ENCODE peak calls at places on chromosomes 5 and 9, in five cellular contexts. One of them, this sample, is unnamed.

GRCh38 chr5:1028481-1029269 is 20.1 kb downstream of the NKD2 start:
- DNase-seq in OCI-LY7: no peak
- DNase-seq in NCI-H1417 treated with DMSO at 0.1 percent for 48 hours: no peak
- DNase-seq in D341Med: no peak
- DNase-seq in transverse colon: no peak
- DNase-seq in this sample: no peak

GRCh38 chr9:93231121-93231694 is 47.3 kb downstream of the WNK2 start:
- DNase-seq in OCI-LY7: no peak
- DNase-seq in NCI-H1417 treated with DMSO at 0.1 percent for 48 hours: no peak
- DNase-seq in D341Med: no peak
- DNase-seq in transverse colon: peak; percentile 76
- DNase-seq in this sample: no peak

GRCh38 chr9:37302277-37302676 is 120.2 kb upstream of the GRHPR start:
- DNase-seq in OCI-LY7: peak; percentile 98
- DNase-seq in NCI-H1417 treated with DMSO at 0.1 percent for 48 hours: peak; percentile 40
- DNase-seq in D341Med: peak; percentile 21
- DNase-seq in transverse colon: no peak
- DNase-seq in this sample: no peak

GRCh38 chr9:12753931-12754330 is 20.9 kb upstream of the LURAP1L start:
- DNase-seq in OCI-LY7: no peak
- DNase-seq in NCI-H1417 treated with DMSO at 0.1 percent for 48 hours: no peak
- DNase-seq in D341Med: no peak
- DNase-seq in transverse colon: no peak
- DNase-seq in this sample: no peak

GRCh38 chr5:149799119-149799623 is 69.1 kb downstream of the PPARGC1B start:
- DNase-seq in OCI-LY7: no peak
- DNase-seq in NCI-H1417 treated with DMSO at 0.1 percent for 48 hours: no peak
- DNase-seq in D341Med: no peak
- DNase-seq in transverse colon: peak; percentile 74
- DNase-seq in this sample: peak; percentile 89

GRCh38 chr5:58392491-58392890 is 67.4 kb downstream of the PLK2 start:
- DNase-seq in OCI-LY7: no peak
- DNase-seq in NCI-H1417 treated with DMSO at 0.1 percent for 48 hours: no peak
- DNase-seq in D341Med: no peak
- DNase-seq in transverse colon: no peak
- DNase-seq in this sample: no peak

GRCh38 chr9:133703571-133704399 is 34.4 kb downstream of the SARDH start:
- DNase-seq in OCI-LY7: peak; percentile 93
- DNase-seq in NCI-H1417 treated with DMSO at 0.1 percent for 48 hours: peak; percentile 42
- DNase-seq in D341Med: no peak
- DNase-seq in transverse colon: no peak
- DNase-seq in this sample: no peak

GRCh38 chr5:95962785-95963184 is 1.1 kb upstream of the ELL2 start:
- DNase-seq in OCI-LY7: no peak
- DNase-seq in NCI-H1417 treated with DMSO at 0.1 percent for 48 hours: no peak
- DNase-seq in D341Med: no peak
- DNase-seq in transverse colon: no peak
- DNase-seq in this sample: no peak

GRCh38 chr5:66538531-66538930 is 57.7 kb upstream of the MAST4 start:
- DNase-seq in OCI-LY7: no peak
- DNase-seq in NCI-H1417 treated with DMSO at 0.1 percent for 48 hours: no peak
- DNase-seq in D341Med: no peak
- DNase-seq in transverse colon: no peak
- DNase-seq in this sample: no peak

GRCh38 chr5:162768962-162769464 is 668.4 kb upstream of the CCNG1 start:
- DNase-seq in OCI-LY7: no peak
- DNase-seq in NCI-H1417 treated with DMSO at 0.1 percent for 48 hours: no peak
- DNase-seq in D341Med: no peak
- DNase-seq in transverse colon: no peak
- DNase-seq in this sample: no peak

GRCh38 chr5:69007086-69007672 is 86.6 kb upstream of the SLC30A5 start:
- DNase-seq in OCI-LY7: no peak
- DNase-seq in NCI-H1417 treated with DMSO at 0.1 percent for 48 hours: no peak
- DNase-seq in D341Med: no peak
- DNase-seq in transverse colon: no peak
- DNase-seq in this sample: no peak

GRCh38 chr5:10467281-10468198 is 25.9 kb downstream of the ROPN1L start:
- DNase-seq in OCI-LY7: no peak
- DNase-seq in NCI-H1417 treated with DMSO at 0.1 percent for 48 hours: no peak
- DNase-seq in D341Med: no peak
- DNase-seq in transverse colon: no peak
- DNase-seq in this sample: no peak

GRCh38 chr9:108933231-108933630 is 693 bp downstream of the ELP1 start:
- DNase-seq in OCI-LY7: peak; percentile 11
- DNase-seq in NCI-H1417 treated with DMSO at 0.1 percent for 48 hours: no peak
- DNase-seq in D341Med: no peak
- DNase-seq in transverse colon: peak; percentile 9
- DNase-seq in this sample: no peak

GRCh38 chr5:127088226-127088625 is 14.9 kb upstream of the C5orf63 start:
- DNase-seq in OCI-LY7: no peak
- DNase-seq in NCI-H1417 treated with DMSO at 0.1 percent for 48 hours: no peak
- DNase-seq in D341Med: no peak
- DNase-seq in transverse colon: peak; percentile 26
- DNase-seq in this sample: peak; percentile 99

GRCh38 chr5:10601246-10602030 is 37.6 kb downstream of the ANKRD33B start:
- DNase-seq in OCI-LY7: peak; percentile 35
- DNase-seq in NCI-H1417 treated with DMSO at 0.1 percent for 48 hours: peak; percentile 95
- DNase-seq in D341Med: peak; percentile 87
- DNase-seq in transverse colon: peak; percentile 63
- DNase-seq in this sample: peak; percentile 92

GRCh38 chr5:66118294-66118693 is 25.8 kb upstream of the SREK1 start:
- DNase-seq in OCI-LY7: no peak
- DNase-seq in NCI-H1417 treated with DMSO at 0.1 percent for 48 hours: no peak
- DNase-seq in D341Med: no peak
- DNase-seq in transverse colon: no peak
- DNase-seq in this sample: no peak

GRCh38 chr9:33025572-33026347 is 687 bp downstream of the DNAJA1 start:
- DNase-seq in OCI-LY7: peak; percentile 76
- DNase-seq in NCI-H1417 treated with DMSO at 0.1 percent for 48 hours: no peak
- DNase-seq in D341Med: peak; percentile 92
- DNase-seq in transverse colon: peak; percentile 73
- DNase-seq in this sample: no peak

GRCh38 chr5:143889986-143890385 is 78.0 kb downstream of the HMHB1 start:
- DNase-seq in OCI-LY7: no peak
- DNase-seq in NCI-H1417 treated with DMSO at 0.1 percent for 48 hours: no peak
- DNase-seq in D341Med: no peak
- DNase-seq in transverse colon: no peak
- DNase-seq in this sample: peak; percentile 75

GRCh38 chr9:110371411-110372013 is 33.8 kb upstream of the TXNDC8 start:
- DNase-seq in OCI-LY7: no peak
- DNase-seq in NCI-H1417 treated with DMSO at 0.1 percent for 48 hours: no peak
- DNase-seq in D341Med: no peak
- DNase-seq in transverse colon: no peak
- DNase-seq in this sample: no peak

GRCh38 chr9:130128782-130129424 is 43.3 kb upstream of the NCS1 start:
- DNase-seq in OCI-LY7: no peak
- DNase-seq in NCI-H1417 treated with DMSO at 0.1 percent for 48 hours: no peak
- DNase-seq in D341Med: no peak
- DNase-seq in transverse colon: peak; percentile 39
- DNase-seq in this sample: peak; percentile 81

GRCh38 chr5:159873680-159874079 is 42.6 kb upstream of the ADRA1B start:
- DNase-seq in OCI-LY7: no peak
- DNase-seq in NCI-H1417 treated with DMSO at 0.1 percent for 48 hours: no peak
- DNase-seq in D341Med: no peak
- DNase-seq in transverse colon: no peak
- DNase-seq in this sample: no peak

GRCh38 chr9:2727966-2728613 is 10.8 kb downstream of the KCNV2 start:
- DNase-seq in OCI-LY7: peak; percentile 52
- DNase-seq in NCI-H1417 treated with DMSO at 0.1 percent for 48 hours: no peak
- DNase-seq in D341Med: peak; percentile 65
- DNase-seq in transverse colon: no peak
- DNase-seq in this sample: peak; percentile 20

GRCh38 chr5:110460837-110461236 is 265.6 kb downstream of the TMEM232 start:
- DNase-seq in OCI-LY7: no peak
- DNase-seq in NCI-H1417 treated with DMSO at 0.1 percent for 48 hours: no peak
- DNase-seq in D341Med: no peak
- DNase-seq in transverse colon: no peak
- DNase-seq in this sample: no peak

GRCh38 chr9:130579738-130580463 is 524 bp downstream of the FUBP3 start:
- DNase-seq in OCI-LY7: peak; percentile 22
- DNase-seq in NCI-H1417 treated with DMSO at 0.1 percent for 48 hours: no peak
- DNase-seq in D341Med: no peak
- DNase-seq in transverse colon: no peak
- DNase-seq in this sample: no peak

GRCh38 chr5:126182901-126183695 is 240.1 kb upstream of the GRAMD2B start:
- DNase-seq in OCI-LY7: no peak
- DNase-seq in NCI-H1417 treated with DMSO at 0.1 percent for 48 hours: no peak
- DNase-seq in D341Med: no peak
- DNase-seq in transverse colon: no peak
- DNase-seq in this sample: no peak

GRCh38 chr5:81856948-81857928 is 106.3 kb upstream of the SSBP2 start:
- DNase-seq in OCI-LY7: peak; percentile 60
- DNase-seq in NCI-H1417 treated with DMSO at 0.1 percent for 48 hours: no peak
- DNase-seq in D341Med: peak; percentile 42
- DNase-seq in transverse colon: peak; percentile 38
- DNase-seq in this sample: no peak

GRCh38 chr5:172283020-172283861 is at the start of gene UBTD2:
- DNase-seq in OCI-LY7: peak; percentile 82
- DNase-seq in NCI-H1417 treated with DMSO at 0.1 percent for 48 hours: no peak
- DNase-seq in D341Med: peak; percentile 89
- DNase-seq in transverse colon: peak; percentile 88
- DNase-seq in this sample: no peak

GRCh38 chr5:115343855-115344254 is 47.4 kb upstream of the CCDC112 start:
- DNase-seq in OCI-LY7: no peak
- DNase-seq in NCI-H1417 treated with DMSO at 0.1 percent for 48 hours: no peak
- DNase-seq in D341Med: no peak
- DNase-seq in transverse colon: no peak
- DNase-seq in this sample: no peak

GRCh38 chr9:127049581-127049980 is 72.9 kb downstream of the ANGPTL2 start:
- DNase-seq in OCI-LY7: no peak
- DNase-seq in NCI-H1417 treated with DMSO at 0.1 percent for 48 hours: no peak
- DNase-seq in D341Med: no peak
- DNase-seq in transverse colon: no peak
- DNase-seq in this sample: no peak

GRCh38 chr9:19379697-19380046 is 364 bp downstream of the RPS6 start:
- DNase-seq in OCI-LY7: peak; percentile 51
- DNase-seq in NCI-H1417 treated with DMSO at 0.1 percent for 48 hours: no peak
- DNase-seq in D341Med: peak; percentile 59
- DNase-seq in transverse colon: peak; percentile 42
- DNase-seq in this sample: no peak

GRCh38 chr9:101311759-101312420 is 72.9 kb downstream of the BAAT start:
- DNase-seq in OCI-LY7: peak; percentile 85
- DNase-seq in NCI-H1417 treated with DMSO at 0.1 percent for 48 hours: peak; percentile 67
- DNase-seq in D341Med: peak; percentile 35
- DNase-seq in transverse colon: no peak
- DNase-seq in this sample: peak; percentile 48

GRCh38 chr5:173329370-173330150 is 1.3 kb upstream of the STC2 start:
- DNase-seq in OCI-LY7: no peak
- DNase-seq in NCI-H1417 treated with DMSO at 0.1 percent for 48 hours: no peak
- DNase-seq in D341Med: no peak
- DNase-seq in transverse colon: no peak
- DNase-seq in this sample: no peak

GRCh38 chr5:170606939-170607338 is 103.1 kb downstream of the KCNIP1 start:
- DNase-seq in OCI-LY7: no peak
- DNase-seq in NCI-H1417 treated with DMSO at 0.1 percent for 48 hours: no peak
- DNase-seq in D341Med: no peak
- DNase-seq in transverse colon: no peak
- DNase-seq in this sample: no peak

GRCh38 chr5:1228121-1228520 is 2.9 kb downstream of the SLC6A18 start:
- DNase-seq in OCI-LY7: no peak
- DNase-seq in NCI-H1417 treated with DMSO at 0.1 percent for 48 hours: no peak
- DNase-seq in D341Med: no peak
- DNase-seq in transverse colon: no peak
- DNase-seq in this sample: no peak

GRCh38 chr5:54825005-54825404 is 160.4 kb downstream of the ESM1 start:
- DNase-seq in OCI-LY7: no peak
- DNase-seq in NCI-H1417 treated with DMSO at 0.1 percent for 48 hours: no peak
- DNase-seq in D341Med: no peak
- DNase-seq in transverse colon: no peak
- DNase-seq in this sample: no peak

GRCh38 chr5:1208221-1208742 is 6.9 kb downstream of the SLC6A19 start:
- DNase-seq in OCI-LY7: no peak
- DNase-seq in NCI-H1417 treated with DMSO at 0.1 percent for 48 hours: no peak
- DNase-seq in D341Med: no peak
- DNase-seq in transverse colon: no peak
- DNase-seq in this sample: no peak

GRCh38 chr5:124963236-124963929 is 216.9 kb upstream of the ZNF608 start:
- DNase-seq in OCI-LY7: no peak
- DNase-seq in NCI-H1417 treated with DMSO at 0.1 percent for 48 hours: no peak
- DNase-seq in D341Med: no peak
- DNase-seq in transverse colon: no peak
- DNase-seq in this sample: peak; percentile 82

GRCh38 chr9:3746296-3747275 is 220.8 kb upstream of the RFX3 start:
- DNase-seq in OCI-LY7: no peak
- DNase-seq in NCI-H1417 treated with DMSO at 0.1 percent for 48 hours: no peak
- DNase-seq in D341Med: no peak
- DNase-seq in transverse colon: no peak
- DNase-seq in this sample: peak; percentile 71

GRCh38 chr9:122376791-122377190 is 6.0 kb downstream of the PTGS1 start:
- DNase-seq in OCI-LY7: no peak
- DNase-seq in NCI-H1417 treated with DMSO at 0.1 percent for 48 hours: no peak
- DNase-seq in D341Med: no peak
- DNase-seq in transverse colon: no peak
- DNase-seq in this sample: no peak

GRCh38 chr9:3007331-3007730 is 163.4 kb upstream of the PUM3 start:
- DNase-seq in OCI-LY7: no peak
- DNase-seq in NCI-H1417 treated with DMSO at 0.1 percent for 48 hours: no peak
- DNase-seq in D341Med: no peak
- DNase-seq in transverse colon: no peak
- DNase-seq in this sample: no peak